ENCODE peak calls at places on chromosomes 1 and 21, in seven cellular contexts. N is HepG2, X is SK-N-SH, Q is stomach, Z is ovary, D is suprapubic skin, H is A549. J is an unnamed sample.

GRCh38 chr1:117793396-117793795 is 136.0 kb downstream of the GDAP2 start:
- DNase-seq in N (no peak), X (no peak), Q (no peak), Z (no peak), D (no peak), H (no peak), J (no peak)

GRCh38 chr1:70044832-70045231 is 160.5 kb downstream of the LRRC40 start:
- DNase-seq in N (no peak), X (no peak), Q (no peak), Z (no peak), D (no peak), H (no peak), J (no peak)

GRCh38 chr1:228668553-228669400 is 66.5 kb upstream of the RHOU start:
- DNase-seq in N (no peak), X (no peak), Q (no peak), Z (no peak), D (no peak), H (no peak), J (no peak)

GRCh38 chr1:61119085-61119484 is 36.7 kb downstream of the NFIA start:
- DNase-seq in N (peak), X (no peak), Q (no peak), Z (no peak), D (no peak), H (no peak), J (no peak)

GRCh38 chr1:151255381-151255780 is 847 bp downstream of the PSMD4 start:
- DNase-seq in N (no peak), X (peak), Q (no peak), Z (no peak), D (no peak), H (peak), J (no peak)

GRCh38 chr1:216045400-216045799 is 377.8 kb downstream of the USH2A start:
- DNase-seq in N (no peak), X (no peak), Q (no peak), Z (no peak), D (no peak), H (no peak), J (no peak)

GRCh38 chr1:9101510-9102146 is 27.3 kb downstream of the GPR157 start:
- DNase-seq in N (peak), X (peak), Q (no peak), Z (peak), D (no peak), H (peak), J (peak)

GRCh38 chr1:204367956-204368355 is 8.2 kb upstream of the PLEKHA6 start:
- DNase-seq in N (no peak), X (no peak), Q (no peak), Z (no peak), D (no peak), H (no peak), J (no peak)

GRCh38 chr1:201826830-201827229 is 2.1 kb upstream of the IPO9 start:
- DNase-seq in N (no peak), X (no peak), Q (no peak), Z (no peak), D (no peak), H (no peak), J (no peak)

GRCh38 chr1:20466231-20466630 is 19.8 kb downstream of the CAMK2N1 start:
- DNase-seq in N (no peak), X (no peak), Q (no peak), Z (no peak), D (no peak), H (no peak), J (no peak)

GRCh38 chr1:237258871-237259270 is 216.9 kb downstream of the RYR2 start:
- DNase-seq in N (no peak), X (peak), Q (no peak), Z (peak), D (no peak), H (no peak), J (peak)

GRCh38 chr1:10639301-10640078 is 157.0 kb downstream of the CASZ1 start:
- DNase-seq in N (no peak), X (peak), Q (no peak), Z (no peak), D (no peak), H (no peak), J (no peak)

GRCh38 chr1:230629511-230629910 is 12.8 kb upstream of the COG2 start:
- DNase-seq in N (no peak), X (no peak), Q (no peak), Z (no peak), D (no peak), H (no peak), J (no peak)

GRCh38 chr1:111334169-111334568 is 43.5 kb downstream of the CHIA start:
- DNase-seq in N (peak), X (peak), Q (peak), Z (no peak), D (no peak), H (no peak), J (no peak)

GRCh38 chr1:236502579-236502971 is 21.2 kb upstream of the LGALS8 start:
- DNase-seq in N (peak), X (no peak), Q (no peak), Z (no peak), D (no peak), H (no peak), J (no peak)

GRCh38 chr21:33666153-33666552 is 23.9 kb downstream of the ITSN1 start:
- DNase-seq in N (no peak), X (no peak), Q (no peak), Z (no peak), D (no peak), H (no peak), J (no peak)

GRCh38 chr1:228036701-228037231 is 30.0 kb downstream of the WNT3A start:
- DNase-seq in N (no peak), X (no peak), Q (no peak), Z (no peak), D (peak), H (no peak), J (no peak)

GRCh38 chr21:18147678-18148077 is 97.0 kb upstream of the CHODL start:
- DNase-seq in N (no peak), X (no peak), Q (no peak), Z (no peak), D (no peak), H (no peak), J (no peak)

GRCh38 chr1:172480421-172480820 is 36.6 kb upstream of the PIGC start:
- DNase-seq in N (no peak), X (no peak), Q (no peak), Z (no peak), D (no peak), H (no peak), J (no peak)

GRCh38 chr21:29466532-29466931 is 167.8 kb downstream of the BACH1 start:
- DNase-seq in N (no peak), X (no peak), Q (no peak), Z (no peak), D (no peak), H (no peak), J (no peak)

GRCh38 chr1:101309334-101310221 is 72.8 kb downstream of the S1PR1 start:
- DNase-seq in N (peak), X (peak), Q (peak), Z (peak), D (no peak), H (peak), J (peak)

GRCh38 chr1:39671793-39672550 is at the start of gene NT5C1A:
- DNase-seq in N (no peak), X (peak), Q (peak), Z (no peak), D (no peak), H (peak), J (peak)

GRCh38 chr1:85555867-85556577 is 24.5 kb upstream of the CCN1 start:
- DNase-seq in N (no peak), X (no peak), Q (no peak), Z (no peak), D (no peak), H (no peak), J (no peak)

GRCh38 chr1:61079276-61079897 is 3.0 kb upstream of the NFIA start:
- DNase-seq in N (no peak), X (no peak), Q (no peak), Z (no peak), D (no peak), H (no peak), J (peak)

GRCh38 chr1:187924252-187924651 is 1095.5 kb downstream of the PLA2G4A start:
- DNase-seq in N (no peak), X (no peak), Q (no peak), Z (no peak), D (no peak), H (no peak), J (no peak)

GRCh38 chr21:19123053-19123452 is 719.5 kb upstream of the TMPRSS15 start:
- DNase-seq in N (no peak), X (no peak), Q (no peak), Z (no peak), D (no peak), H (no peak), J (no peak)

GRCh38 chr1:10598088-10598712 is 123.5 kb downstream of the PEX14 start:
- DNase-seq in N (no peak), X (peak), Q (peak), Z (no peak), D (no peak), H (no peak), J (no peak)

GRCh38 chr1:234402939-234403338 is 29.7 kb downstream of the COA6 start:
- DNase-seq in N (no peak), X (no peak), Q (no peak), Z (no peak), D (no peak), H (no peak), J (no peak)

GRCh38 chr21:9758141-9758540 is 763.2 kb upstream of the TPTE start:
- DNase-seq in N (no peak), X (no peak), Q (no peak), Z (no peak), D (no peak), H (no peak), J (no peak)

GRCh38 chr1:234628099-234628498 is 18.1 kb upstream of the IRF2BP2 start:
- DNase-seq in N (no peak), X (no peak), Q (peak), Z (no peak), D (no peak), H (peak), J (no peak)

GRCh38 chr1:203644661-203645510 is 18.3 kb downstream of the ATP2B4 start:
- DNase-seq in N (no peak), X (no peak), Q (no peak), Z (no peak), D (no peak), H (no peak), J (no peak)

GRCh38 chr1:99737016-99737415 is 29.4 kb downstream of the FRRS1 start:
- DNase-seq in N (peak), X (peak), Q (no peak), Z (no peak), D (no peak), H (peak), J (peak)

GRCh38 chr1:65479805-65480204 is 59.3 kb downstream of the LEPR start:
- DNase-seq in N (no peak), X (no peak), Q (no peak), Z (no peak), D (no peak), H (no peak), J (no peak)

GRCh38 chr21:46111193-46111571 is 13.3 kb downstream of the COL6A2 start:
- DNase-seq in N (no peak), X (peak), Q (peak), Z (peak), D (no peak), H (no peak), J (no peak)

GRCh38 chr1:222829868-222830267 is 15.0 kb downstream of the DISP1 start:
- DNase-seq in N (no peak), X (no peak), Q (no peak), Z (no peak), D (no peak), H (no peak), J (no peak)

GRCh38 chr1:37265786-37266667 is 208.4 kb upstream of the ZC3H12A start:
- DNase-seq in N (no peak), X (peak), Q (no peak), Z (no peak), D (no peak), H (no peak), J (no peak)

GRCh38 chr1:93448983-93449805 is 1.3 kb downstream of the FNBP1L start:
- DNase-seq in N (peak), X (peak), Q (peak), Z (no peak), D (no peak), H (peak), J (peak)

GRCh38 chr1:5742032-5742431 is 250.2 kb downstream of the NPHP4 start:
- DNase-seq in N (no peak), X (no peak), Q (no peak), Z (peak), D (no peak), H (no peak), J (no peak)

GRCh38 chr21:46078984-46079356 is 18.9 kb upstream of the COL6A2 start:
- DNase-seq in N (no peak), X (no peak), Q (no peak), Z (no peak), D (no peak), H (no peak), J (no peak)

GRCh38 chr1:30318864-30319718 is 404.3 kb downstream of the MATN1 start:
- DNase-seq in N (no peak), X (no peak), Q (peak), Z (no peak), D (peak), H (no peak), J (no peak)

GRCh38 chr1:153921080-153921802 is 1.5 kb downstream of the GATAD2B start:
- DNase-seq in N (no peak), X (no peak), Q (no peak), Z (no peak), D (no peak), H (no peak), J (no peak)

GRCh38 chr1:153921803-153922075 is 1.0 kb downstream of the GATAD2B start:
- DNase-seq in N (no peak), X (peak), Q (no peak), Z (no peak), D (no peak), H (no peak), J (peak)

GRCh38 chr1:153922076-153922837 is 515 bp downstream of the GATAD2B start:
- DNase-seq in N (peak), X (peak), Q (peak), Z (peak), D (no peak), H (peak), J (no peak)

GRCh38 chr1:153919879-153920852 is 2.6 kb downstream of the GATAD2B start:
- DNase-seq in N (no peak), X (peak), Q (no peak), Z (no peak), D (no peak), H (no peak), J (no peak)

GRCh38 chr1:153922838-153923652 is at the start of gene GATAD2B:
- DNase-seq in N (peak), X (peak), Q (peak), Z (peak), D (peak), H (peak), J (peak)
- TF ChIP-seq EP300 in N (peak), X (peak), Q (no peak), Z (no peak), D (no peak), H (no peak), J (no peak)

DNA sequence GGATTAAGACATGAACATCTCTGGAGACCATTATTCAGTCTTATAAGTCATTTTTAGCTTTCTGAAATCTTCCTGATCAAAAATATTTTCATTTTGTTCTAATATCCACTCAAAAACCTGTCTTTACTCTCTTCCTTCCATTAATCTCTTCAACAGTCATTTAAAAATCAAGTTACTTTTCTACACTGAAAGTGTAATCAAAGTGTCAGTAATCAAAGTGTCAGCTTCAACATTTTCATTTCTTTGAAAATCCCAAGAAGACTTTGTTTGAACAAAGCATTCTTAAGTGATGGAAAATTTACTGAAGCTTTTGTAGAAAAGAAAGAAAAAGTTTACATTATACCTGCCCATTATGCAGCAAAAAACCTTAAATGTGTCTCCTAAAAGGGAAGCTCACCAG is 261.0 kb upstream of the NCAM2 start:
- DNase-seq in N (no peak), X (no peak), Q (no peak), Z (no peak), D (no peak), H (no peak), J (no peak)
- TF ChIP-seq EP300 in N (no peak), X (no peak), Q (no peak), Z (no peak), D (no peak), H (no peak), J (no peak)

GRCh38 chr1:154936416-154937050 is at the start of gene PMVK:
- DNase-seq in N (peak), X (peak), Q (peak), Z (peak), D (peak), H (peak), J (peak)
- TF ChIP-seq EP300 in N (peak), X (peak), Q (no peak), Z (no peak), D (peak), H (no peak), J (peak)

DNA sequence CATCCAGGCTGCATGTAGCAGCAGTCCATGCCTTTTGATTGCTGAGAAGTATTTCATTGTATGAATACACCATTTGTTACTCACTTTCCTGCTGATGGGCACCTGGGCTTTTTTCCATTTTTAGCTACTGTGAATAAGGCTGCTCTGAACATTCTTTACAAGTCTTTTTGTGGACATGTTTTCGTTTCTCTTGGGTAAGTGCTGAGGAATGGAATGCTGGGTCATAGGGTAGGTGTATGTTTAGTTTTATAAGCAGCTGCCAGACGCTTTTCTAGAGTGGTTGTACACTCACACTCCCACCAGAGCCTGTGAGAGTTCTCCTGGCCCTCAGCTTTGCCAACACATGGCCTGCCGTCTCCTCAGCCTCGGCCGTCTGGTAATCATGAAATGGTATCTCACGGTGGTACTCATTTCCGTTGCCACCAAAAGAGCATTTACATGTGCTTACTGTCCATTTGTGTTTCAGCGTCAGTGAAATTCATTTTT is 22.7 kb downstream of the SLX9 start:
- DNase-seq in N (no peak), X (no peak), Q (no peak), Z (no peak), D (no peak), H (no peak), J (no peak)
- TF ChIP-seq EP300 in N (no peak), X (peak), Q (peak), Z (no peak), D (peak), H (no peak), J (no peak)

GRCh38 chr1:224245188-224245587 is 62.1 kb downstream of the DEGS1 start:
- DNase-seq in N (peak), X (peak), Q (no peak), Z (peak), D (no peak), H (no peak), J (peak)
- TF ChIP-seq EP300 in N (no peak), X (peak), Q (no peak), Z (no peak), D (no peak), H (no peak), J (no peak)

J was measured in transverse colon.